ENCODE peak calls at places on chromosome 3, in nine cellular contexts. C is thoracic aorta, R is psoas muscle, T is brain microvascular endothelial cell, L is tibial nerve, A is Panc1, Q is breast epithelium, O is PC-3, W is stomach. B is an unnamed sample. For H3K36me3, the result is how much of the 10 kb centered on the place peaks cover.

GRCh38 chr3:98556164-98557130 is 24.7 kb downstream of the GPR15 start:
- DNase-seq in C (no peak), R (no peak), T (peak), L (no peak), A (no peak), Q (no peak), O (no peak), W (no peak), B (no peak)

GRCh38 chr3:136819784-136820640 is 1.1 kb downstream of the SLC35G2 start:
- DNase-seq in C (peak), R (peak), T (peak), L (peak), A (peak), Q (no peak), O (peak), W (peak), B (no peak)

GRCh38 chr3:73600293-73600938 is 24.3 kb downstream of the PDZRN3 start:
- DNase-seq in C (no peak), R (no peak), T (no peak), L (no peak), A (no peak), Q (no peak), O (no peak), W (no peak), B (no peak)

GRCh38 chr3:2635511-2635910 is 474.7 kb downstream of the IL5RA start:
- DNase-seq in C (no peak), R (no peak), T (no peak), L (no peak), A (no peak), Q (no peak), O (no peak), W (no peak), B (no peak)

GRCh38 chr3:10648181-10648580 is 142.8 kb upstream of the ATP2B2 start:
- DNase-seq in C (no peak), R (no peak), T (no peak), L (no peak), A (no peak), Q (no peak), O (peak), W (no peak), B (no peak)

GRCh38 chr3:32551496-32551895 is 19.2 kb downstream of the DYNC1LI1 start:
- DNase-seq in C (no peak), R (no peak), T (no peak), L (no peak), A (no peak), Q (no peak), O (no peak), W (no peak), B (no peak)

GRCh38 chr3:187623285-187623814 is 46.8 kb downstream of the SST start:
- DNase-seq in C (no peak), R (no peak), T (no peak), L (no peak), A (no peak), Q (no peak), O (no peak), W (no peak), B (no peak)

GRCh38 chr3:99866167-99866810 is 48.6 kb downstream of the CMSS1 start:
- DNase-seq in C (no peak), R (no peak), T (peak), L (no peak), A (no peak), Q (no peak), O (peak), W (no peak), B (no peak)

GRCh38 chr3:158074591-158074990 is 31.6 kb downstream of the SHOX2 start:
- DNase-seq in C (no peak), R (no peak), T (no peak), L (no peak), A (no peak), Q (no peak), O (no peak), W (no peak), B (no peak)

GRCh38 chr3:180961087-180961486 is 28.4 kb downstream of the DNAJC19 start:
- DNase-seq in C (no peak), R (no peak), T (no peak), L (no peak), A (no peak), Q (no peak), O (no peak), W (no peak), B (no peak)

DNA sequence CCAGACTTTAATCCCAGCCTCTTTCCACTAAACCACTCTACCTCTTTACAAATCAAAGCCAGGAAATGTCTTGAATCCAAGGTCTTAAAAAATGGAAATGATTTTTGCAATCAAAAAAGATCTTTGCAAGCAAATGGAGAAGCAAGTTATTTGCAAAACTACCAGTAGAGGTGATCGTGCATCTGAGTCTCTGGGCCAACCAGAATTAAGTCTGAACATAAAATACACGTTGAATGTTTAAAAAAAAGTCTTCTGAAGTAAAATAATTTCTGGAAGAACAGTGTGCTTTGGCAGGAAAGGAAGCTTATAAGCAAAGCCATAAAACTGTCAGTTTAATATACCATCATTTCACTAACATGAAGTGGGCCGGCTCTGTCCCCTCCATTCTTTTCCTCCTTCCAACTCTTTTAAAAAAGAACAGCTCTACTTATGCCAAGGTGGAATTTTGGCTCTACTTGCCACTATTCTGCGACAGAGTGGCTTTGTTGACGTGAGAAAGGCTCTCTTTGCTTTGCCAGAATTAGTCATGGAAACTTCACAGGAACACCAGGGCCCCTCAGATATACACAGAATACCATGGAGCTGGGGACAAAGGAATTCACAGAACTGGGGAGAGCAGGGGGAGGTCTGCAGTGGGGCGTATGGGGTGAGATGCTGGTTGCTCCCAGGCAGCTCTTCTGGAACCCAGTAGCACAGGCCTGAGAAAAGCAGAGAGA is 29.8 kb downstream of the FSTL1 start:
- DNase-seq in C (no peak), R (no peak), T (peak), L (no peak), A (no peak), Q (no peak), O (no peak), W (no peak), B (no peak)
- TF ChIP-seq CTCF in C (peak), R (peak), T (peak), L (no peak), A (peak), Q (no peak), O (no peak), W (no peak), B (no peak)

GRCh38 chr3:178155521-178155920 is 380.7 kb upstream of the KCNMB2 start:
- DNase-seq in C (no peak), R (no peak), T (no peak), L (no peak), A (no peak), Q (no peak), O (peak), W (no peak), B (no peak)

GRCh38 chr3:178159691-178160090 is 376.5 kb upstream of the KCNMB2 start:
- DNase-seq in C (no peak), R (no peak), T (no peak), L (no peak), A (no peak), Q (no peak), O (no peak), W (no peak), B (no peak)
- H3K36me3 ChIP-seq in C (under half), R (under half), T (under half), L (under half), A (under half), Q (under half), O (under half), W (under half), B (under half)

GRCh38 chr3:88641033-88641604 is 466.3 kb upstream of the EPHA3 start:
- DNase-seq in C (no peak), R (no peak), T (no peak), L (no peak), A (no peak), Q (no peak), O (no peak), W (no peak), B (no peak)
- TF ChIP-seq CTCF in C (no peak), R (no peak), T (peak), L (no peak), A (no peak), Q (no peak), O (no peak), W (no peak), B (no peak)

DNA sequence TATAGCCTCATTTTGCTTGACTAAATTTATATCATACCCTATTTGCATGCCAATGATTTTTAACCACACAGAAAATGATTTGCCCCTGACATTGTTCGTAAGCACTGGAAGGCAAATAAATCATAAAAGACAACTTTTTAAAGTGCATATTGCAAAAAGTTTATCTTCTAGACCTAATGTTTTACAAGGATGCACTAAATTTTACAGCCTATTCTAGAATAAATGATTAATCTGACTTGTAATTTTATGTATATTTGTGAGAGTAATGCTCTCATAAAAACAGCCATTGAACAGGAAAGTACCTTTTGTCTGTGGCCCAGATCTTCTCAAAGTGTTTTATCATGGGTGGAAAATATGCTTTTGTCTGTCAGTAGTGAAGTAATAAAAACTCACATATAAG is 546.6 kb downstream of the EPHA3 start:
- DNase-seq in C (no peak), R (no peak), T (no peak), L (no peak), A (no peak), Q (no peak), O (no peak), W (no peak), B (no peak)
- H3K36me3 ChIP-seq in C (under half), R (under half), T (under half), L (under half), A (under half), Q (under half), O (under half), W (under half), B (under half)

GRCh38 chr3:196320110-196320509 is 2.1 kb upstream of the DYNLT2B start:
- DNase-seq in C (no peak), R (no peak), T (no peak), L (no peak), A (no peak), Q (no peak), O (no peak), W (no peak), B (no peak)

GRCh38 chr3:196321162-196321561 is 3.1 kb upstream of the DYNLT2B start:
- DNase-seq in C (no peak), R (no peak), T (no peak), L (no peak), A (no peak), Q (no peak), O (no peak), W (no peak), B (no peak)

GRCh38 chr3:196326936-196327335 is 8.9 kb upstream of the DYNLT2B start:
- DNase-seq in C (no peak), R (no peak), T (no peak), L (no peak), A (no peak), Q (no peak), O (no peak), W (peak), B (no peak)

GRCh38 chr3:196323016-196323415 is 5.0 kb upstream of the DYNLT2B start:
- DNase-seq in C (no peak), R (no peak), T (no peak), L (no peak), A (no peak), Q (no peak), O (no peak), W (no peak), B (no peak)

GRCh38 chr3:196323723-196324122 is 5.7 kb upstream of the DYNLT2B start:
- DNase-seq in C (no peak), R (no peak), T (no peak), L (no peak), A (no peak), Q (no peak), O (no peak), W (no peak), B (no peak)
- TF ChIP-seq CTCF in C (no peak), R (no peak), T (peak), L (no peak), A (no peak), Q (no peak), O (peak), W (no peak), B (no peak)

DNA sequence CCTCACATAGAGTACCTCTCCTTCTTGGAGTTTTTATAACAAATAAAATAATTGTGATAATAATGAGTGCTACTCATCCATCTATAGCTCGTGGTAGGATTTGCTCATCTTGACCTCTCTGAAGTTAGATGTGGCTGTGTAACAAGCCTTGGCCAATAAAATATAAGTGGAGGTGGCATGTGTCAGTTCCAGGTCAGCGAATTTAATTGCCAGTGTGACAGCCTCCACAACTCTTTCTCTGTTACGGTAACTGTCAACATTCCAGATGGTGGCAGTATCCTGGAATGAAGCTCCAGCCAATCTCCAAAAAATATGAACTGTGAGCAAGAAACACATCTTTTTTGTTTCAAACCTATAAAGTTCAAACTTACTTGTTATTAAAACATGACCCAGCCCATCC is 13.8 kb downstream of the CLRN1 start:
- DNase-seq in C (no peak), R (no peak), T (no peak), L (no peak), A (no peak), Q (no peak), O (no peak), W (no peak), B (no peak)
- H3K36me3 ChIP-seq in C (under half), R (under half), T (under half), L (under half), A (under half), Q (under half), O (under half), W (under half), B (under half)